ENCODE peak calls at places on chromosomes 2 and 18, in five cellular contexts. U is astrocyte of the cerebellum, H is cardiac muscle cell, M is body of pancreas, P is cardiac fibroblast. A is an unnamed sample.

GRCh38 chr18:58671941-58672565 is 788 bp downstream of the MALT1 start:
- DNase-seq in H (peak), P (peak), M (no peak), U (no peak), A (no peak)

GRCh38 chr2:50125230-50125629 is 906.7 kb downstream of the NRXN1 start:
- DNase-seq in M (no peak), U (no peak), P (peak), H (peak), A (no peak)

GRCh38 chr2:128573531-128573930 is 254.9 kb upstream of the HS6ST1 start:
- DNase-seq in U (no peak), M (no peak), P (no peak), H (no peak), A (no peak)

GRCh38 chr2:112095654-112096053 is 40.6 kb downstream of the TMEM87B start:
- DNase-seq in M (no peak), H (no peak), U (no peak), P (no peak), A (no peak)

GRCh38 chr2:191049728-191050639 is 36.0 kb upstream of the STAT1 start:
- DNase-seq in U (peak), P (peak), H (peak), M (no peak), A (peak)

GRCh38 chr2:136080114-136080513 is 37.8 kb downstream of the CXCR4 start:
- DNase-seq in H (no peak), P (no peak), M (no peak), U (no peak), A (no peak)

GRCh38 chr18:35811896-35812295 is 160.6 kb upstream of the RMP24 start:
- DNase-seq in U (no peak), P (no peak), M (no peak), H (no peak), A (no peak)

GRCh38 chr18:57051586-57052044 is 95.3 kb upstream of the BOD1L2 start:
- DNase-seq in H (no peak), U (no peak), M (no peak), P (no peak), A (no peak)

GRCh38 chr18:12076424-12077140 is 17.1 kb upstream of the ANKRD62 start:
- DNase-seq in U (no peak), P (peak), H (peak), M (peak), A (no peak)

GRCh38 chr2:205806126-205806905 is 124.0 kb downstream of the NRP2 start:
- DNase-seq in U (no peak), H (no peak), M (peak), P (no peak), A (no peak)

GRCh38 chr18:34122724-34123334 is 101.9 kb downstream of the NOL4 start:
- DNase-seq in M (peak), P (peak), U (peak), H (peak), A (peak)

DNA sequence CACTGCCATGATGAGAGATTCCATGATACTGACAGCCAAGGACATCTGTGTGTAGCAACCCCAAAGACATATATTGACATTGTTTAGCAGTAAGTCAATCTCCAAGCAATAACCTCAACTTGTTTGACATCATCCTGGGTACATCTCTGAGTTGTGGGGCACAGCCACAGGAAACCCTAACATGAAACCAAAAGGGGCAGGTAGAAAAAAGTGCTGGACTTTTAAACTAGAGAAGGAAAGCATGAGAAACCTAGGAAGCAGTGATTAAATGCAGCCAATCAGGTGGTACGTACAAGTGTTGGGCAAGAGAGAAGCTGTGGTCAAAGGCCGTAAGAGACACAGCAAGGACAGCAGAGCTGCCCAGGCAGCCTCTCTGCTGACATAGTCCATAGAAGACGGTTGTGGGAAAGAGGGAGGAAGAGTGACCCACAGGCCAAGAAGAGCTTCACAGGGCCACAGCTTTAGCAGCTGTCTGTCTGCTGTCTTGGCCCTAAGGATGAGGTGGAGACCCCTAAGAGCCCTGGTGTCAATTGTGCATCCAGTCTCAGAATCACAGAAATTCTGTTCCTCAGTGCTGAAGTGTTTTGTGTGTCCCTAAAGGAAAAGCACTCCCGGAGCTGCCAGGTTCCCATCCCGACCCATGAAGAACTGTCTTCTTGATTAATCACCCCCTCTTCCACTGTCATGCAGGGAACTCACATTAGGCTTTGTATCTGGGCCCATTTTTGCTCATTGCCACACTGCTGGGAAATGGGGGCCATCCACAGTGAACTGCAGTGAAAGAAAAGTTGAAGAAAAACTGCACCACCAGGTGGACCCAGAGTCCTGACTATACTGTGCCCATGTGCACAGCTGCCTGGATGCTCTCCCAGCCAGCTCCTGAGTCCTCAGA is 25.4 kb upstream of the CHN1 start:
- DNase-seq in P (peak), H (peak), M (no peak), U (peak), A (no peak)
- TF ChIP-seq CTCF in P (peak), H (peak), M (peak), U (peak), A (peak)

GRCh38 chr2:172893111-172893510 is 157.5 kb downstream of the RAPGEF4 start:
- DNase-seq in H (no peak), M (no peak), P (no peak), U (no peak), A (no peak)

GRCh38 chr2:172889287-172889686 is 153.6 kb downstream of the RAPGEF4 start:
- DNase-seq in H (no peak), P (no peak), M (no peak), U (no peak), A (no peak)

GRCh38 chr2:172887280-172887679 is 151.6 kb downstream of the RAPGEF4 start:
- DNase-seq in P (no peak), U (no peak), M (no peak), H (no peak), A (no peak)

GRCh38 chr2:172888704-172889103 is 153.1 kb downstream of the RAPGEF4 start:
- DNase-seq in H (no peak), U (no peak), P (no peak), M (no peak), A (no peak)

DNA sequence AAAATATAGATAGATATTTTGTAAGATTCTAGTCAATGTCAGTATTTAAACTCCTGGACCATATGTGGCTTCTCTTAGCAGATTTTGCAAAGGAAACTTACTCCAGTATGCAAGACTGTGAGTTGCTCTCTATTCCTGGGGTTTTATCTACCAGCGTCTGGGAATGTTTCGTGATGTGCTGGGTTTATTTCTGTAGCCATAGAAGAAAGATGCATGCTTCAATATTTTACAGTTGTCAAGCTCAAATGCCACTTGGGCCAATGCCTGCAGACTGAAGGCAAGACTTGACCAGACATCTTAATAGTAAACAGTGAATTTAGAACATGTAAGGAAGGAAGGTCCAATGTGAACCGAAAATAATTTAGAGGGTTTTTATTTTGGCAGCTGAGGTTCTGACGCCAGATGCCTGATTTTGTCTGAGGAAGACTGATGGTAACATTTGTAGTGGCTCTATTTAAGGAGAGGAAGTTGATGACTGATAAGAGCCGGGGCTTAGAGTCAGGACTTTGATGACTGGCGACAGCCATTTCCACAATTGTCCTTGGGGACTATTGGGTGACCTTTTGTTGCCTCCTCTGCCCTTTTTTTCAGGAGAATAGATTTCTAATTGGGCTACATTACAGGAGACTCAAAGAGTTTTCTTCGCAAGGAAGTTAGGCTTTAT is 154.3 kb downstream of the RAPGEF4 start:
- DNase-seq in M (no peak), H (no peak), P (peak), U (no peak), A (no peak)
- TF ChIP-seq CTCF in M (no peak), H (no peak), P (no peak), U (no peak), A (no peak)

DNA sequence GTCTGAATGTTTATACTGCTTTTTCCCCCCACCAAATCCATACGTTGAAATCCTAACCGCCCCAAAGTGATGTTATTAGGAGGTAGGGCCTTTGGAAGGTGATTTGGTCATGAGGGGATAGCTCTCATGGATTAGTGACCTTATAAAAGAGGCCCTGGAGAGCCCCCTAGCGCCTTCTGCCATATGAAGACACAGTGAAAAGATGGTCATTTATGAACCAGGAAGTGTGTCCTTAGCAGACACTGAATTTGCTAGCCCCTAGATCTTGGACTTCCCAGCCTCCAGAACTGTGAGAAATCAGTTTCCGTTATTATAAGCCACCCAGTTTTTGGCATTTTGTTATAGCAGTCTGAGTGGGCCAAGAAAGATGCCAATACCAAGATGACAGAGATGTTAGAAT is 7.2 kb upstream of the TSN start:
- DNase-seq in P (peak), M (no peak), U (peak), H (peak), A (peak)
- TF ChIP-seq CTCF in P (peak), M (no peak), U (peak), H (peak), A (peak)

DNA sequence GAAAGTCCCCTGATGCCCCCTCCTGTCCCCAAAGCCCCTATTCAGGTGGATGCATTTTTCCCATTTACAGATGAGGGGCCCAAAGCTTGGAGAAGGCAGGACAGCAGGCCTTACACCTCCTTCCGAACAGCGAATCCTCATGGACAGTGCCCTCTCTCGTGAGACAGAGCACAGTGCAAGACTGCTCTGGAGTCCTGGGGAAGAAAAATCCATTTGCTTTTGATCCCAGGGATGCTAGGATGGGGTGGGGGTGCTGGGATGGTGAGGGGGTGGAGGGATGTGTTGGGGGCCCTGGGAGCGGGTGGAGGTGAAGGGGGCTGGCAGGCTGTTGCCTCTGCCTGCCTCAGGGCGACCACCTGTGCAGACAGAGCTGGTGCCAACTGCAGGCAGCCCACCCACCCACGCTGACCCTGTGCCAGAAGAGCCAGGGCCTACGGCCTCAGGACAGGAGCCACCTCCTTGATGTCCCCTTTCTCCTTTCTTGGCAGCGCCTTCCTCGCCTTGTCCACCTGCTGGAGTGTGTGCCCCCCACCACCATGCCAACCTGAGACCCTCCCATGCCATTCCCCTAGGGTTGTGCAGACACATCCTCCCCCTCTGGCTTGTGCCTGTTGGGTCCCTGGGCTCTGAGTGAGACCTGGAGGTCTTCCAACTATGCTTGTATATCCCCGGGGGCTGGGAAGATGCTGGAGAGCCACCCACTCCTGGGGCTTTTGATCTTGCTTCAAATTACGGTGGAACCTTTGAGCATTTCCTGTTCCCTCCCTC is 66.3 kb upstream of the SH3RF3 start:
- DNase-seq in M (no peak), P (no peak), U (no peak), H (no peak), A (no peak)
- TF ChIP-seq CTCF in M (no peak), P (no peak), U (no peak), H (peak), A (no peak)

GRCh38 chr2:133484106-133484505 is 84.2 kb downstream of the NCKAP5 start:
- DNase-seq in H (no peak), U (no peak), P (no peak), M (no peak), A (peak)
- TF ChIP-seq CTCF in H (no peak), U (no peak), P (no peak), M (no peak), A (peak)

GRCh38 chr2:240595381-240596079 is 9.0 kb downstream of the CAPN10 start:
- DNase-seq in P (no peak), H (peak), M (peak), U (no peak), A (no peak)
- TF ChIP-seq CTCF in P (peak), H (peak), M (no peak), U (peak), A (peak)

DNA sequence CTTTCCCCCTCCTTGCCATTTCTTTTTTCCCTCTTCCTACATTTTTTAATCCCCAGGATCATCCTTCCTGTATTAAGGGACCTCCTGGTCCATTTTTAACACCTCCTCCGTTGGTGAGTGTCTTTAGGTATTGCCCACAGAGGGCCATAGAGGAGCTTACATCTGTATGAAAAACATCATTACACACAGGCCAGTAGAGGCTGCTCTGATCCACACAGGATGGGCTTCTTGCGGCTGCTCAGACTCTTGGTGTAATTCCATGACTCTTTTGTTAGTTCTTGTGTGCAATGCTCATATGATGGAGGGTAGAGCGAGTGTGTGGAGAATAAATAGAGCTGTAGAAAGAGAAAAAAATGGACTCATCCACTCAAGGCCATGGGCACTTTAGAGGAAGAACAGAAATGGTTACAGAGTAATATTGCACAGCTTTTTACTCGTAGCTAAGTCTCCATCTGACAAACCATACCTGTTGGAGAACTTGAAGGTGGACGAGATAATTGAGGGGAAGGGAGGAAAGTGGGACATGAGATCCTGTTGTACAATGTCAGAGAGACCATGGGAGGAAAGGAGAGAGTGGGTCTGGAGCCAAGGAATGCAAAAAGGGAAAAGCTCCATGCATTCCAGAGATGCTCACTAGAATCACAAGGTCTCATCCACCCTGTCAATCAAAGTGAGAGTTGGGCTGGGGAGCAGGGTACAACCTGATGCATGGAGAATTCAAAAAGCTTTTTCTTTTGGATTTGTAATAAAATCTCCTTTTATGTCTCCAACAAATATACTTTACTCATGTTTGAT is 129.7 kb upstream of the TNP1 start:
- DNase-seq in H (peak), M (no peak), P (peak), U (no peak), A (no peak)
- TF ChIP-seq CTCF in H (peak), M (no peak), P (peak), U (peak), A (peak)

GRCh38 chr18:67864677-67865340 is 348.3 kb upstream of the DSEL start:
- DNase-seq in H (peak), M (no peak), U (no peak), P (peak), A (no peak)
- TF ChIP-seq CTCF in H (no peak), M (peak), U (no peak), P (no peak), A (no peak)

DNA sequence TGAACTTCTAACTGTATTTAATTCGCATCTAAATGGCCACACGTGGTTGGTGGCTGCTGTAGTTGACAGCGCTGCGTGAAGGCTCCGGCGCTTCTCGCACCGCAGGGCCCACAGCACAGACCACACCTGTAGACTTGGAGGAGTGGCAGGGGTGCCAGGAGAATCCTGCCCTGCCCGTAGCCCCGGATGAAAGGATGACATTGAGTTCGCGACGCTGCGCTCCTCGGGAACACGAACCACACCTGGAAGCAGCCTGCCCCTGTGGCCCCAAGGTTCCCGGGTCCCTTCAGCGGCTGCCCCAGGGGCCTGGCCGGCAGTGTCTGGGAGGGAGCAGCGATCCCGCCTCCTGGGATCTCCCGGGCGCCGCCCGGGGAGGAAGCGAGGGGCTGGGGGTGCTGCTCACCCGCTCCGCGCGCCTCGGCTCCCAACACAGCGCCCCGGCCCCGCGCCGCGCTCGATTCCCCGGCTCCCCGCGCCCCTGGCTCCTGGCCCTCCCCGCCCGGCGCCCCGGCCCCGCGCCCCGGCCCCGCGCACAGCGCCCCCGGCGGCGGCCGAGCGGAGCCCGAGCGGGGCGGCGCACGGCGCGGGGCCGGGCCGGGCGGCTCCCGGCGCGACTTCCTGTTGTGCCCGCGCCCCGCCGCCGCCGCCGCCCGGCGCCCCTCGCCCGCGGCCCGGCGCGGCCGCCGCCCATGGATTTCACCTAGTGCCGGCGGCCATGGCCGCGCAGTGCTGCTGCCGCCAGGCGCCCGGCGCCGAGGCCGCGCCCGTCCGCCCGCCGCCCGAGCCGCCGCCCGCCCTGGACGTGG is at the start of gene RNPEPL1:
- DNase-seq in P (peak), H (no peak), M (peak), U (no peak), A (no peak)
- TF ChIP-seq CTCF in P (no peak), H (no peak), M (no peak), U (peak), A (no peak)